ENCODE peak calls at places on chromosomes 13 and 19, in six cellular contexts. One of them, this sample, is unnamed.

GRCh38 chr19:41321600-41322270 is 11.8 kb downstream of the CCDC97 start:
- DNase-seq in CD8-positive, alpha-beta memory T cell: no peak
- DNase-seq in right lobe of liver: peak; percentile 53
- DNase-seq in AG04449: no peak
- DNase-seq in body of pancreas: peak; percentile 54
- DNase-seq in cardiac fibroblast: peak; percentile 85
- DNase-seq in this sample: no peak

GRCh38 chr13:50889317-50889716 is 20.3 kb upstream of the RNASEH2B start:
- DNase-seq in CD8-positive, alpha-beta memory T cell: no peak
- DNase-seq in right lobe of liver: no peak
- DNase-seq in AG04449: no peak
- DNase-seq in body of pancreas: no peak
- DNase-seq in cardiac fibroblast: no peak
- DNase-seq in this sample: no peak

GRCh38 chr13:37392389-37392788 is 206.2 kb downstream of the POSTN start:
- DNase-seq in CD8-positive, alpha-beta memory T cell: no peak
- DNase-seq in right lobe of liver: no peak
- DNase-seq in AG04449: no peak
- DNase-seq in body of pancreas: no peak
- DNase-seq in cardiac fibroblast: no peak
- DNase-seq in this sample: no peak

GRCh38 chr19:8085606-8086464 is 33.3 kb downstream of the CCL25 start:
- DNase-seq in CD8-positive, alpha-beta memory T cell: no peak
- DNase-seq in right lobe of liver: no peak
- DNase-seq in AG04449: no peak
- DNase-seq in body of pancreas: no peak
- DNase-seq in cardiac fibroblast: no peak
- DNase-seq in this sample: no peak

GRCh38 chr13:107210216-107211010 is 642.5 kb upstream of the ARGLU1 start:
- DNase-seq in CD8-positive, alpha-beta memory T cell: no peak
- DNase-seq in right lobe of liver: no peak
- DNase-seq in AG04449: no peak
- DNase-seq in body of pancreas: no peak
- DNase-seq in cardiac fibroblast: peak; percentile 36
- DNase-seq in this sample: no peak

GRCh38 chr19:15091918-15092753 is 10.1 kb downstream of the OR1I1 start:
- DNase-seq in CD8-positive, alpha-beta memory T cell: peak; percentile 41
- DNase-seq in right lobe of liver: no peak
- DNase-seq in AG04449: no peak
- DNase-seq in body of pancreas: peak; percentile 85
- DNase-seq in cardiac fibroblast: peak; percentile 84
- DNase-seq in this sample: no peak

GRCh38 chr13:96984061-96984508 is 10.2 kb downstream of the OXGR1 start:
- DNase-seq in CD8-positive, alpha-beta memory T cell: no peak
- DNase-seq in right lobe of liver: no peak
- DNase-seq in AG04449: no peak
- DNase-seq in body of pancreas: peak; percentile 78
- DNase-seq in cardiac fibroblast: no peak
- DNase-seq in this sample: no peak

GRCh38 chr13:42836930-42837329 is 55.5 kb downstream of the FAM216B start:
- DNase-seq in CD8-positive, alpha-beta memory T cell: no peak
- DNase-seq in right lobe of liver: peak; percentile 53
- DNase-seq in AG04449: no peak
- DNase-seq in body of pancreas: peak; percentile 18
- DNase-seq in cardiac fibroblast: peak; percentile 82
- DNase-seq in this sample: peak; percentile 60

GRCh38 chr13:42474954-42475353 is 99.0 kb upstream of the TNFSF11 start:
- DNase-seq in CD8-positive, alpha-beta memory T cell: no peak
- DNase-seq in right lobe of liver: no peak
- DNase-seq in AG04449: peak; percentile 14
- DNase-seq in body of pancreas: no peak
- DNase-seq in cardiac fibroblast: peak; percentile 53
- DNase-seq in this sample: peak; percentile 95

DNA sequence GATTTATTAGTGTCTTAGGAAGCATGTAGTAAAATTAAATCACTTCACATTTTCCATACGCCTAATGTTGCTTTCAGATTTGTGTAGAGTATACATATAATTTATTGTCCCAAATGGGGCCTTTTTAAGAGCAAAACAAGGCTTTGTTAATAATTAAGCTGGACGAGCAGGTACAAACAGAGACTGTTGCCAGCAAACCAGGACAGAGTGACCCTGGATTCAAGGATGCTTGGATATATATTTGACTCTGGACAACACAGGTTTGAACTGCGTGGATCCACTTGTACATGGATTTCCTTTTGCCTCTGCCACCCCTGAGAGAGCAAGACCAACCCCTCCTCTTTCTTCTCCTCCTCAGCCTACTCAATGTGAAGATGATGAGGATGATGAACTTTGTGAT is 454.9 kb downstream of the PCDH9 start:
- DNase-seq in CD8-positive, alpha-beta memory T cell: no peak
- DNase-seq in right lobe of liver: no peak
- DNase-seq in AG04449: no peak
- DNase-seq in body of pancreas: no peak
- DNase-seq in cardiac fibroblast: no peak
- DNase-seq in this sample: no peak
- H3K4me3 ChIP-seq in CD8-positive, alpha-beta memory T cell: no peak overlapping the region
- H3K4me3 ChIP-seq in right lobe of liver: no peak overlapping the region
- H3K4me3 ChIP-seq in AG04449: no peak overlapping the region
- H3K4me3 ChIP-seq in body of pancreas: no peak overlapping the region
- H3K4me3 ChIP-seq in cardiac fibroblast: no peak overlapping the region
- H3K4me3 ChIP-seq in this sample: no peak overlapping the region

GRCh38 chr13:57633141-57633949 is 1.8 kb downstream of the PCDH17 start:
- DNase-seq in CD8-positive, alpha-beta memory T cell: no peak
- DNase-seq in right lobe of liver: peak; percentile 47
- DNase-seq in AG04449: no peak
- DNase-seq in body of pancreas: peak; percentile 71
- DNase-seq in cardiac fibroblast: no peak
- DNase-seq in this sample: no peak
- H3K4me3 ChIP-seq in CD8-positive, alpha-beta memory T cell: no peak overlapping the region
- H3K4me3 ChIP-seq in right lobe of liver: peak overlapping the region; percentile 46
- H3K4me3 ChIP-seq in AG04449: no peak overlapping the region
- H3K4me3 ChIP-seq in body of pancreas: peak overlapping the region; percentile 53
- H3K4me3 ChIP-seq in cardiac fibroblast: no peak overlapping the region
- H3K4me3 ChIP-seq in this sample: no peak overlapping the region

GRCh38 chr19:10604460-10604980 is 17.4 kb upstream of the AP1M2 start:
- DNase-seq in CD8-positive, alpha-beta memory T cell: no peak
- DNase-seq in right lobe of liver: no peak
- DNase-seq in AG04449: no peak
- DNase-seq in body of pancreas: no peak
- DNase-seq in cardiac fibroblast: no peak
- DNase-seq in this sample: no peak
- H3K4me3 ChIP-seq in CD8-positive, alpha-beta memory T cell: peak overlapping the region; percentile 29
- H3K4me3 ChIP-seq in right lobe of liver: peak overlapping the region; percentile 90
- H3K4me3 ChIP-seq in AG04449: no peak overlapping the region
- H3K4me3 ChIP-seq in body of pancreas: no peak overlapping the region
- H3K4me3 ChIP-seq in cardiac fibroblast: no peak overlapping the region
- H3K4me3 ChIP-seq in this sample: no peak overlapping the region

DNA sequence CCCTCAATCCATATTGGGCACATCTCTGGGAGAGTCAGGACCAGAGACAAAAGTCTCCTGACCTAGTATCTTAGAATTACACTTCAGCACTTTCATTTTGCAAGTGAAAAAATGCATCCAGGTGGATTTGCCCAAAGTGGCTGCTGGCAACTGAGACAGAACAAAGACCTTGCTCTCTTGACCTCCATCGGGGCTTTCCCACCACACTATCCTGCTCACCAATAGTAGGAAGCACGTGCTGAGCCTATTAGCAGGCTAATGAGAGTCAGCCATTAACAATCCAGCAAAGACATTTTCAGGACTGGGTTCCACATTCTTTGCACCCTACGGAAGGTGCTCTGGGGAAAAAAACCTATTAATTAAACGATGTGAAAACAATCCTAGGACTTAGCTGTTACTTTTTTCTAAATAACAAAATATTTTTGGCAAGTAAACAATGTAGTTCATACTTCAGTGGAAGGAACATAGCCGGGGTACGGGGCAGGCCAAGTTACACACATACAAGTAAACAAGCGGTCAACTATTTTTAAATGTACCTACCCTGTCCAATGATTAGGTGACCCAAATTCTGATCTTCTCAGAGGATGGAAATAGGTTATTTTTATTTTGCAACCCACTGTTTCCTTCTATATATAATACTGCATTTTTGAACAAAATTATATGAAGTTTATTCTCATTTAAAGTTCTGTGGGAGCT is 78.6 kb downstream of the CDADC1 start:
- DNase-seq in CD8-positive, alpha-beta memory T cell: no peak
- DNase-seq in right lobe of liver: peak; percentile 71
- DNase-seq in AG04449: no peak
- DNase-seq in body of pancreas: no peak
- DNase-seq in cardiac fibroblast: no peak
- DNase-seq in this sample: no peak
- H3K4me3 ChIP-seq in CD8-positive, alpha-beta memory T cell: no peak overlapping the region
- H3K4me3 ChIP-seq in right lobe of liver: no peak overlapping the region
- H3K4me3 ChIP-seq in AG04449: no peak overlapping the region
- H3K4me3 ChIP-seq in body of pancreas: no peak overlapping the region
- H3K4me3 ChIP-seq in cardiac fibroblast: no peak overlapping the region
- H3K4me3 ChIP-seq in this sample: no peak overlapping the region

GRCh38 chr19:17405250-17406038 is at the start of gene BST2:
- DNase-seq in CD8-positive, alpha-beta memory T cell: peak; percentile 61
- DNase-seq in right lobe of liver: peak; percentile 83
- DNase-seq in AG04449: no peak
- DNase-seq in body of pancreas: peak; percentile 69
- DNase-seq in cardiac fibroblast: peak; percentile 77
- DNase-seq in this sample: no peak

GRCh38 chr19:17404015-17404414 is 1.4 kb downstream of the BST2 start:
- DNase-seq in CD8-positive, alpha-beta memory T cell: no peak
- DNase-seq in right lobe of liver: no peak
- DNase-seq in AG04449: no peak
- DNase-seq in body of pancreas: no peak
- DNase-seq in cardiac fibroblast: no peak
- DNase-seq in this sample: no peak

GRCh38 chr19:17404621-17405249 is 695 bp downstream of the BST2 start:
- DNase-seq in CD8-positive, alpha-beta memory T cell: no peak
- DNase-seq in right lobe of liver: no peak
- DNase-seq in AG04449: no peak
- DNase-seq in body of pancreas: no peak
- DNase-seq in cardiac fibroblast: no peak
- DNase-seq in this sample: no peak

GRCh38 chr19:17406887-17407196 is 1.4 kb upstream of the BST2 start:
- DNase-seq in CD8-positive, alpha-beta memory T cell: no peak
- DNase-seq in right lobe of liver: peak; percentile 62
- DNase-seq in AG04449: no peak
- DNase-seq in body of pancreas: no peak
- DNase-seq in cardiac fibroblast: no peak
- DNase-seq in this sample: no peak

GRCh38 chr19:17406039-17406886 is 833 bp upstream of the BST2 start:
- DNase-seq in CD8-positive, alpha-beta memory T cell: no peak
- DNase-seq in right lobe of liver: no peak
- DNase-seq in AG04449: no peak
- DNase-seq in body of pancreas: no peak
- DNase-seq in cardiac fibroblast: peak; percentile 38
- DNase-seq in this sample: peak; percentile 10
- H3K4me3 ChIP-seq in CD8-positive, alpha-beta memory T cell: peak overlapping the region; percentile 76
- H3K4me3 ChIP-seq in right lobe of liver: peak overlapping the region; percentile 62
- H3K4me3 ChIP-seq in AG04449: no peak overlapping the region
- H3K4me3 ChIP-seq in body of pancreas: no peak overlapping the region
- H3K4me3 ChIP-seq in cardiac fibroblast: no peak overlapping the region
- H3K4me3 ChIP-seq in this sample: no peak overlapping the region

DNA sequence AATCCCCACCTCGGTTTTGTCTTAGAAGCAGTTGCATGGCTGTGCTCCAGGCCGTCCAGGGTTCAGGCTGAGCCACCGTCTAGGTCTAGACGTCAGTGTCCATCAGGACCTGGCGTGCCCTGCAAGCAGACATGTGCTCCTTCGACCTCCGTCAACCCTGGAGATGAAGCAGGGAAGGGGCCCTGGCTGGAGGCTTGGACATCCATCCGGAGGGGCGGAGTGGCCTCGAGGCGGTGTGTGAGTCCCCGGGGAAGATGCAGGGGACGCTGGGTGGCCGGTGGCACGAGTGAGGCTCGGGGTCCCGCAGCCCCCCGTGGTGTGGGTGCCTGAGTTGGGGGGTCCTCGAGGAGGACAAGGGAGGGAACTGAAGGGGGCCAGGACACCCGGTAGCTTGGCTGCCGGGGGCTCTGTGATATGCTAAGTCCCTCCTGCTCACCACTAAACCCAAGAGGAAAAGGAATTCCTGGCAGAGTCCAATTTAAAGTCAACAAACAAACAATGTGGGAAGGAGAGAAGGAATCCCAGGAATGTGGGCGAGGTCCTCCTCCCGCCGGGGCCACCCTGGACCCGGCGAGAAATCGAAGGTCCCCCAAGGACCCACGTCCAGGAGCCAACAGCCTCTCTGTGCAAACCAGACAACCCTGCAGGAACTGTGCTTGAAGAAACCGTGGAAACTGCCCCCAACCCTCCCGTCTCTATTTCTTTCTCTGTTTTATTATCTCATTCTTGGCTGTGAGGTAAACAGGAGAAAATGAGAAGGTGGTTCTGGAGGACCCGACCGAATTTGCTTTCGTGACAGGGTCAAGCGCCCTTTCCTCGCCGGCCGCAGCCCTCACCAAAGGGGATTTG is 14.8 kb upstream of the PTBP1 start:
- DNase-seq in CD8-positive, alpha-beta memory T cell: no peak
- DNase-seq in right lobe of liver: no peak
- DNase-seq in AG04449: peak; percentile 17
- DNase-seq in body of pancreas: no peak
- DNase-seq in cardiac fibroblast: peak; percentile 89
- DNase-seq in this sample: no peak
- H3K4me3 ChIP-seq in CD8-positive, alpha-beta memory T cell: no peak overlapping the region
- H3K4me3 ChIP-seq in right lobe of liver: no peak overlapping the region
- H3K4me3 ChIP-seq in AG04449: peak overlapping the region; percentile 29
- H3K4me3 ChIP-seq in body of pancreas: no peak overlapping the region
- H3K4me3 ChIP-seq in cardiac fibroblast: peak overlapping the region; percentile 28
- H3K4me3 ChIP-seq in this sample: no peak overlapping the region

DNA sequence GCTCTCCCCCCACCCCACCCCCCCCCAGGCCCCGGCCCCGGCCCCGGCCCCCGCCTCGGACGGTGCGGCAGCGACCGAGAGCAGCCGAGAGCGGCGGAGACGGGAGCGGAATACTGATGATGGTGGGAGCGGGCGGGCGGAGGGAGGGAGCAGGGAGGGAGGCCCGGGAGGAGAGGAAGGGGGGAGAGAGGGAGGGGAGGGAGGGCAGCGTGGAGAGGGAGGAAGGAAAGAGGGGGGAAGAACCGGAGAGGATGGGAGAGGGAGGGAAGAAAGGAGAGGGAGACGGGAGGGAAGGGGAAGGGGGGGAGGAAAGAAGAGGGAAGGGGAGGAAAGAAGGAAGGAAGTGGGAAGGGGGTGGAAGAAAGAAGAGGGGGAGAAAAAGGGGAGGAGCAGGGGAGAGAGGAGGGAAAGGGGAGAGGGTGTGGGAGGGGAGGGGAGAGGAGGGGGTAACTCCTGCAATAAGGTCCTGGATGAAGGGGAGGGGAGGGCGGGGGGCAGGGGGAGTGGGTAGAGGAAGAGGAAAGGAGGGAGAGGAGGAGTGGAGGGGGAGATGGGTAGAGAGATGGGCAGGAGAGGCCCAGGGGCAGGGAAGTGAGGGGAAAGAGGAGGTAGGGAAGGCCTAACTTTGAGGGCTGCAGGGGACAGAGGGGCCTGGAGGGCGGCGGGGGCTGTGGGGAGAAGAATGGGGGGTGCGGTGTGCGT is at the start of gene LRRC4B:
- DNase-seq in CD8-positive, alpha-beta memory T cell: no peak
- DNase-seq in right lobe of liver: no peak
- DNase-seq in AG04449: no peak
- DNase-seq in body of pancreas: no peak
- DNase-seq in cardiac fibroblast: peak; percentile 7
- DNase-seq in this sample: no peak
- H3K4me3 ChIP-seq in CD8-positive, alpha-beta memory T cell: no peak within 1 kb of the TSS
- H3K4me3 ChIP-seq in right lobe of liver: no peak within 1 kb of the TSS
- H3K4me3 ChIP-seq in AG04449: no peak within 1 kb of the TSS
- H3K4me3 ChIP-seq in body of pancreas: no peak within 1 kb of the TSS
- H3K4me3 ChIP-seq in cardiac fibroblast: no peak within 1 kb of the TSS
- H3K4me3 ChIP-seq in this sample: no peak within 1 kb of the TSS

This sample was measured in skeletal muscle cell.